ENCODE peak calls at places on chromosomes 5 and 9, in seven cellular contexts. One of them, this sample, is unnamed.
A peak's percentile ranks its signal among the peaks of the same experiment; 100 is the strongest.

GRCh38 chr9:73402081-73403028 is 250.7 kb downstream of the ANXA1 start:
- DNase-seq in stromal cell of bone marrow: no peak
- DNase-seq in NCI-H1092: no peak
- DNase-seq in fibroblast of pulmonary artery: no peak
- DNase-seq in small intestine: no peak
- DNase-seq in NAMALWA: no peak
- DNase-seq in frontal cortex: no peak
- DNase-seq in this sample: no peak

GRCh38 chr5:123599171-123599570 is 87.2 kb downstream of the CSNK1G3 start:
- DNase-seq in fibroblast of pulmonary artery: peak; percentile 76
- DNase-seq in NAMALWA: no peak
- DNase-seq in stromal cell of bone marrow: peak; percentile 13
- DNase-seq in small intestine: no peak
- DNase-seq in NCI-H1092: no peak
- DNase-seq in frontal cortex: no peak
- DNase-seq in this sample: no peak

GRCh38 chr9:137740311-137740710 is 121.5 kb downstream of the EHMT1 start:
- DNase-seq in stromal cell of bone marrow: no peak
- DNase-seq in NCI-H1092: peak; percentile 55
- DNase-seq in fibroblast of pulmonary artery: peak; percentile 70
- DNase-seq in small intestine: no peak
- DNase-seq in frontal cortex: no peak
- DNase-seq in NAMALWA: no peak
- DNase-seq in this sample: peak; percentile 23

GRCh38 chr5:56569576-56569975 is 245.8 kb upstream of the MAP3K1 start:
- DNase-seq in stromal cell of bone marrow: peak; percentile 81
- DNase-seq in frontal cortex: no peak
- DNase-seq in NAMALWA: no peak
- DNase-seq in fibroblast of pulmonary artery: peak; percentile 83
- DNase-seq in NCI-H1092: no peak
- DNase-seq in small intestine: no peak
- DNase-seq in this sample: no peak

GRCh38 chr9:131590907-131591844 is 45.9 kb downstream of the PRRT1B start:
- DNase-seq in small intestine: peak; percentile 74
- DNase-seq in fibroblast of pulmonary artery: peak; percentile 84
- DNase-seq in NAMALWA: peak; percentile 78
- DNase-seq in NCI-H1092: peak; percentile 47
- DNase-seq in frontal cortex: peak; percentile 67
- DNase-seq in stromal cell of bone marrow: peak; percentile 54
- DNase-seq in this sample: peak; percentile 52

GRCh38 chr9:29691758-29692407 is 2118.6 kb upstream of the C9orf72 start:
- DNase-seq in fibroblast of pulmonary artery: peak; percentile 72
- DNase-seq in small intestine: no peak
- DNase-seq in frontal cortex: no peak
- DNase-seq in NAMALWA: peak; percentile 61
- DNase-seq in stromal cell of bone marrow: no peak
- DNase-seq in NCI-H1092: no peak
- DNase-seq in this sample: no peak

GRCh38 chr9:38017149-38017884 is 51.7 kb downstream of the SHB start:
- DNase-seq in frontal cortex: peak; percentile 48
- DNase-seq in stromal cell of bone marrow: no peak
- DNase-seq in fibroblast of pulmonary artery: peak; percentile 55
- DNase-seq in NCI-H1092: no peak
- DNase-seq in NAMALWA: no peak
- DNase-seq in small intestine: no peak
- DNase-seq in this sample: no peak

GRCh38 chr9:121650220-121651013 is 1.0 kb upstream of the DAB2IP start:
- DNase-seq in frontal cortex: no peak
- DNase-seq in small intestine: peak; percentile 93
- DNase-seq in NAMALWA: peak; percentile 41
- DNase-seq in fibroblast of pulmonary artery: peak; percentile 17
- DNase-seq in NCI-H1092: peak; percentile 74
- DNase-seq in stromal cell of bone marrow: no peak
- DNase-seq in this sample: no peak

GRCh38 chr5:1129725-1130082 is 17.8 kb upstream of the SLC12A7 start:
- DNase-seq in NAMALWA: no peak
- DNase-seq in NCI-H1092: no peak
- DNase-seq in fibroblast of pulmonary artery: no peak
- DNase-seq in small intestine: peak; percentile 87
- DNase-seq in frontal cortex: no peak
- DNase-seq in stromal cell of bone marrow: no peak
- DNase-seq in this sample: no peak

GRCh38 chr5:133240425-133241091 is 188.7 kb downstream of the HSPA4 start:
- DNase-seq in NCI-H1092: no peak
- DNase-seq in small intestine: peak; percentile 89
- DNase-seq in fibroblast of pulmonary artery: peak; percentile 97
- DNase-seq in NAMALWA: no peak
- DNase-seq in frontal cortex: peak; percentile 36
- DNase-seq in stromal cell of bone marrow: peak; percentile 63
- DNase-seq in this sample: no peak

GRCh38 chr9:136457326-136457725 is 17.7 kb upstream of the INPP5E start:
- DNase-seq in small intestine: no peak
- DNase-seq in frontal cortex: no peak
- DNase-seq in NAMALWA: no peak
- DNase-seq in stromal cell of bone marrow: no peak
- DNase-seq in NCI-H1092: no peak
- DNase-seq in fibroblast of pulmonary artery: no peak
- DNase-seq in this sample: no peak

GRCh38 chr5:110086658-110087388 is 397.1 kb downstream of the MAN2A1 start:
- DNase-seq in NAMALWA: no peak
- DNase-seq in stromal cell of bone marrow: peak; percentile 95
- DNase-seq in small intestine: no peak
- DNase-seq in NCI-H1092: no peak
- DNase-seq in fibroblast of pulmonary artery: peak; percentile 68
- DNase-seq in frontal cortex: no peak
- DNase-seq in this sample: no peak

GRCh38 chr5:177131352-177131710 is 2.2 kb upstream of the NSD1 start:
- DNase-seq in stromal cell of bone marrow: no peak
- DNase-seq in fibroblast of pulmonary artery: no peak
- DNase-seq in frontal cortex: no peak
- DNase-seq in small intestine: no peak
- DNase-seq in NCI-H1092: no peak
- DNase-seq in NAMALWA: peak; percentile 19
- DNase-seq in this sample: no peak

GRCh38 chr5:159571501-159572244 is 241.4 kb upstream of the IL12B start:
- DNase-seq in frontal cortex: no peak
- DNase-seq in fibroblast of pulmonary artery: no peak
- DNase-seq in small intestine: no peak
- DNase-seq in NCI-H1092: no peak
- DNase-seq in stromal cell of bone marrow: no peak
- DNase-seq in NAMALWA: no peak
- DNase-seq in this sample: no peak

GRCh38 chr5:175336781-175337180 is 107.2 kb downstream of the DRD1 start:
- DNase-seq in fibroblast of pulmonary artery: no peak
- DNase-seq in frontal cortex: no peak
- DNase-seq in stromal cell of bone marrow: no peak
- DNase-seq in small intestine: no peak
- DNase-seq in NCI-H1092: no peak
- DNase-seq in NAMALWA: no peak
- DNase-seq in this sample: no peak

GRCh38 chr5:173302546-173303155 is 25.6 kb downstream of the STC2 start:
- DNase-seq in fibroblast of pulmonary artery: peak; percentile 43
- DNase-seq in NCI-H1092: no peak
- DNase-seq in stromal cell of bone marrow: peak; percentile 77
- DNase-seq in small intestine: no peak
- DNase-seq in NAMALWA: no peak
- DNase-seq in frontal cortex: no peak
- DNase-seq in this sample: no peak

GRCh38 chr5:62720036-62720441 is 141.4 kb downstream of the LRRC70 start:
- DNase-seq in fibroblast of pulmonary artery: peak; percentile 17
- DNase-seq in frontal cortex: no peak
- DNase-seq in stromal cell of bone marrow: no peak
- DNase-seq in NCI-H1092: peak; percentile 4
- DNase-seq in NAMALWA: peak; percentile 51
- DNase-seq in small intestine: peak; percentile 37
- DNase-seq in this sample: no peak

GRCh38 chr5:148290271-148291195 is 21.7 kb upstream of the SPINK7 start:
- DNase-seq in NCI-H1092: no peak
- DNase-seq in frontal cortex: no peak
- DNase-seq in small intestine: peak; percentile 4
- DNase-seq in fibroblast of pulmonary artery: peak; percentile 43
- DNase-seq in stromal cell of bone marrow: peak; percentile 3
- DNase-seq in NAMALWA: peak; percentile 34
- DNase-seq in this sample: no peak

GRCh38 chr9:90616806-90617205 is 25.8 kb downstream of the DIRAS2 start:
- DNase-seq in stromal cell of bone marrow: no peak
- DNase-seq in fibroblast of pulmonary artery: no peak
- DNase-seq in frontal cortex: no peak
- DNase-seq in small intestine: no peak
- DNase-seq in NAMALWA: no peak
- DNase-seq in NCI-H1092: no peak
- DNase-seq in this sample: no peak

GRCh38 chr5:166772770-166773169 is 1518.7 kb upstream of the WWC1 start:
- DNase-seq in small intestine: no peak
- DNase-seq in fibroblast of pulmonary artery: peak; percentile 89
- DNase-seq in NCI-H1092: no peak
- DNase-seq in NAMALWA: no peak
- DNase-seq in stromal cell of bone marrow: no peak
- DNase-seq in frontal cortex: no peak
- DNase-seq in this sample: no peak

GRCh38 chr5:150296496-150296895 is 6.2 kb downstream of the ARSI start:
- DNase-seq in frontal cortex: no peak
- DNase-seq in small intestine: no peak
- DNase-seq in fibroblast of pulmonary artery: no peak
- DNase-seq in NCI-H1092: no peak
- DNase-seq in stromal cell of bone marrow: no peak
- DNase-seq in NAMALWA: no peak
- DNase-seq in this sample: no peak

GRCh38 chr5:109823597-109823996 is 133.9 kb downstream of the MAN2A1 start:
- DNase-seq in fibroblast of pulmonary artery: peak; percentile 56
- DNase-seq in NCI-H1092: no peak
- DNase-seq in small intestine: no peak
- DNase-seq in frontal cortex: no peak
- DNase-seq in stromal cell of bone marrow: peak; percentile 24
- DNase-seq in NAMALWA: no peak
- DNase-seq in this sample: no peak

GRCh38 chr5:135053989-135054388 is 20.0 kb upstream of the PITX1 start:
- DNase-seq in NCI-H1092: peak; percentile 9
- DNase-seq in fibroblast of pulmonary artery: no peak
- DNase-seq in small intestine: no peak
- DNase-seq in NAMALWA: no peak
- DNase-seq in frontal cortex: no peak
- DNase-seq in stromal cell of bone marrow: no peak
- DNase-seq in this sample: no peak

GRCh38 chr9:121286688-121286972 is 18.7 kb downstream of the GSN start:
- DNase-seq in fibroblast of pulmonary artery: no peak
- DNase-seq in NAMALWA: no peak
- DNase-seq in small intestine: peak; percentile 86
- DNase-seq in frontal cortex: no peak
- DNase-seq in NCI-H1092: no peak
- DNase-seq in stromal cell of bone marrow: no peak
- DNase-seq in this sample: no peak

GRCh38 chr5:108858959-108859358 is 111.3 kb downstream of the FER start:
- DNase-seq in fibroblast of pulmonary artery: peak; percentile 70
- DNase-seq in NAMALWA: peak; percentile 86
- DNase-seq in small intestine: no peak
- DNase-seq in frontal cortex: no peak
- DNase-seq in NCI-H1092: no peak
- DNase-seq in stromal cell of bone marrow: peak; percentile 3
- DNase-seq in this sample: no peak

GRCh38 chr9:129626079-129626943 is at the start of gene NTMT1:
- DNase-seq in frontal cortex: peak; percentile 97
- DNase-seq in fibroblast of pulmonary artery: peak; percentile 85
- DNase-seq in stromal cell of bone marrow: no peak
- DNase-seq in small intestine: peak; percentile 84
- DNase-seq in NCI-H1092: peak; percentile 60
- DNase-seq in NAMALWA: peak; percentile 86
- DNase-seq in this sample: peak; percentile 54

GRCh38 chr9:74783408-74783807 is 104.3 kb downstream of the TRPM6 start:
- DNase-seq in small intestine: no peak
- DNase-seq in NCI-H1092: no peak
- DNase-seq in frontal cortex: no peak
- DNase-seq in fibroblast of pulmonary artery: peak; percentile 25
- DNase-seq in stromal cell of bone marrow: no peak
- DNase-seq in NAMALWA: no peak
- DNase-seq in this sample: no peak

GRCh38 chr9:5897851-5898250 is 7.2 kb downstream of the MLANA start:
- DNase-seq in NCI-H1092: no peak
- DNase-seq in NAMALWA: no peak
- DNase-seq in frontal cortex: no peak
- DNase-seq in stromal cell of bone marrow: no peak
- DNase-seq in fibroblast of pulmonary artery: peak; percentile 7
- DNase-seq in small intestine: no peak
- DNase-seq in this sample: no peak

GRCh38 chr5:149632311-149633251 is 51.3 kb downstream of the ARHGEF37 start:
- DNase-seq in NAMALWA: no peak
- DNase-seq in frontal cortex: no peak
- DNase-seq in stromal cell of bone marrow: peak; percentile 50
- DNase-seq in fibroblast of pulmonary artery: peak; percentile 80
- DNase-seq in NCI-H1092: no peak
- DNase-seq in small intestine: peak; percentile 63
- DNase-seq in this sample: no peak

This sample was measured in NCI-H2107.